ENCODE peak calls at places on chromosome 18, in seven cellular contexts. K is GM23248, V is kidney, R is Karpas-422, O is iPS DF 6.9, C is AG04450, Z is HFF-Myc. B is an unnamed sample.

GRCh38 chr18:2857491-2858063 is 10.8 kb downstream of the EMILIN2 start:
- DNase-seq in R (no peak), Z (no peak), K (peak; percentile 95), O (no peak), C (no peak), V (no peak), B (no peak)

GRCh38 chr18:66874812-66875474 is 271.1 kb upstream of the CDH19 start:
- DNase-seq in K (no peak), Z (no peak), O (no peak), C (no peak), V (no peak), R (no peak), B (no peak)

GRCh38 chr18:79547413-79548076 is 132.1 kb upstream of the CTDP1 start:
- DNase-seq in O (no peak), V (peak; percentile 69), Z (no peak), C (no peak), R (no peak), K (no peak), B (no peak)

GRCh38 chr18:48924621-48925601 is 25.9 kb downstream of the SMAD7 start:
- DNase-seq in R (no peak), Z (no peak), O (no peak), K (peak; percentile 50), V (peak; percentile 3), C (no peak), B (no peak)

GRCh38 chr18:8468911-8469310 is 140.3 kb upstream of the RAB12 start:
- DNase-seq in V (no peak), Z (peak; percentile 15), K (peak; percentile 46), R (no peak), C (no peak), O (no peak), B (no peak)

GRCh38 chr18:74898965-74899364 is 301.3 kb downstream of the ZNF407 start:
- DNase-seq in O (no peak), Z (no peak), C (no peak), V (no peak), R (no peak), K (peak; percentile 46), B (no peak)

GRCh38 chr18:79916546-79917350 is 34.7 kb downstream of the SLC66A2 start:
- DNase-seq in V (peak; percentile 46), K (no peak), O (no peak), R (no peak), Z (no peak), C (no peak), B (no peak)

GRCh38 chr18:48158721-48159120 is 228.3 kb upstream of the SMAD2 start:
- DNase-seq in O (no peak), K (no peak), R (no peak), C (no peak), Z (no peak), V (no peak), B (no peak)

GRCh38 chr18:79095216-79095615 is 26.0 kb downstream of the ATP9B start:
- DNase-seq in R (no peak), C (no peak), Z (no peak), V (no peak), O (no peak), K (no peak), B (no peak)

GRCh38 chr18:27621236-27621890 is 436.3 kb upstream of the CHST9 start:
- DNase-seq in O (no peak), R (no peak), K (no peak), V (no peak), Z (no peak), C (no peak), B (no peak)

GRCh38 chr18:2146754-2147153 is 424.6 kb downstream of the METTL4 start:
- DNase-seq in O (no peak), K (no peak), Z (no peak), R (no peak), C (no peak), V (no peak), B (no peak)

GRCh38 chr18:34709631-34710429 is at the start of gene DTNA:
- DNase-seq in V (no peak), K (peak; percentile 97), C (peak; percentile 83), R (peak; percentile 43), Z (peak; percentile 94), O (no peak), B (peak; percentile 13)

GRCh38 chr18:32238635-32239268 is 48.9 kb downstream of the MEP1B start:
- DNase-seq in C (no peak), V (no peak), K (no peak), O (no peak), Z (no peak), R (no peak), B (no peak)

GRCh38 chr18:74901347-74902169 is 303.9 kb downstream of the ZNF407 start:
- DNase-seq in R (no peak), K (no peak), Z (no peak), C (no peak), O (no peak), V (no peak), B (no peak)

GRCh38 chr18:2459886-2460285 is 111.4 kb downstream of the METTL4 start:
- DNase-seq in V (no peak), O (no peak), C (no peak), R (no peak), K (peak; percentile 26), Z (no peak), B (no peak)

GRCh38 chr18:37922162-37922561 is 356.6 kb upstream of the CELF4 start:
- DNase-seq in O (no peak), K (no peak), C (no peak), R (no peak), V (no peak), Z (no peak), B (no peak)

GRCh38 chr18:35577045-35577848 is 4.3 kb upstream of the GALNT1 start:
- DNase-seq in C (no peak), O (no peak), V (peak; percentile 80), R (no peak), K (no peak), Z (no peak), B (peak; percentile 87)

DNA sequence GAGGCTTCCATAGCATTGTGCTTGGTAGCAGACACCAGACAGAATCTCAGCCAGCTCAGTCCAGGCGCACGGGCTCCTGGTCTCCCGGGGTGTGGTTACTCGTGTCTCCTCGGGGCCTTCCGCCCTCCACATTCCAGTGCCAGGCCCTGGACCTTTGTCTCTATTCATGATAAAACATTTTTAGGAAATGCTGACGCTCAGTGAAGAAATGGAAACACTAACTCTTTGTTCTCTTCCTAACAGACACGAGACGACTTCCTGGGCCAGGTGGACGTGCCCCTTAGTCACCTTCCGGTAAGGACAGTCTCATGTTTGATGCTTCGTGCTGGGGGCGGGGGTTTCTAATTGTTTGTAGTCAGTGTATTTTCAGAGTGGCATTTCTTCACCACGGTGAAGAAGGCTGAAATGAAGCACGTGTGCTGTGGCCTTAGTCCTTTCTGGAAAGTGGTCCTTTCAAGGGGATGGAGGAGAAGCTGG is 271.8 kb downstream of the NEDD4L start:
- DNase-seq in Z (no peak), C (no peak), V (no peak), R (no peak), O (no peak), K (no peak), B (no peak)
- H3K4me3 ChIP-seq in Z (no peak overlapping the region), C (no peak overlapping the region), V (no peak overlapping the region), R (no peak overlapping the region), O (no peak overlapping the region), K (no peak overlapping the region), B (no peak overlapping the region)

GRCh38 chr18:77250501-77250925 is 865 bp downstream of the GALR1 start:
- DNase-seq in O (no peak), V (peak; percentile 69), K (no peak), R (no peak), C (no peak), Z (no peak), B (no peak)

GRCh38 chr18:77250926-77251729 is 1.5 kb downstream of the GALR1 start:
- DNase-seq in V (peak; percentile 65), O (no peak), K (peak; percentile 8), R (no peak), Z (no peak), C (no peak), B (no peak)

GRCh38 chr18:77248873-77249582 is 620 bp upstream of the GALR1 start:
- DNase-seq in V (no peak), C (no peak), Z (no peak), R (no peak), K (no peak), O (no peak), B (no peak)

GRCh38 chr18:77251730-77252050 is 2.0 kb downstream of the GALR1 start:
- DNase-seq in K (no peak), V (no peak), Z (no peak), R (no peak), O (no peak), C (no peak), B (no peak)

GRCh38 chr18:77249583-77250500 is at the start of gene GALR1:
- DNase-seq in Z (no peak), R (no peak), O (no peak), K (peak; percentile 5), V (no peak), C (no peak), B (no peak)
- H3K4me3 ChIP-seq in Z (peak within 1 kb of the TSS; percentile 17), R (no peak within 1 kb of the TSS), O (peak within 1 kb of the TSS; percentile 50), K (peak within 1 kb of the TSS; percentile 45), V (peak within 1 kb of the TSS; percentile 46), C (peak within 1 kb of the TSS; percentile 32), B (no peak within 1 kb of the TSS)

DNA sequence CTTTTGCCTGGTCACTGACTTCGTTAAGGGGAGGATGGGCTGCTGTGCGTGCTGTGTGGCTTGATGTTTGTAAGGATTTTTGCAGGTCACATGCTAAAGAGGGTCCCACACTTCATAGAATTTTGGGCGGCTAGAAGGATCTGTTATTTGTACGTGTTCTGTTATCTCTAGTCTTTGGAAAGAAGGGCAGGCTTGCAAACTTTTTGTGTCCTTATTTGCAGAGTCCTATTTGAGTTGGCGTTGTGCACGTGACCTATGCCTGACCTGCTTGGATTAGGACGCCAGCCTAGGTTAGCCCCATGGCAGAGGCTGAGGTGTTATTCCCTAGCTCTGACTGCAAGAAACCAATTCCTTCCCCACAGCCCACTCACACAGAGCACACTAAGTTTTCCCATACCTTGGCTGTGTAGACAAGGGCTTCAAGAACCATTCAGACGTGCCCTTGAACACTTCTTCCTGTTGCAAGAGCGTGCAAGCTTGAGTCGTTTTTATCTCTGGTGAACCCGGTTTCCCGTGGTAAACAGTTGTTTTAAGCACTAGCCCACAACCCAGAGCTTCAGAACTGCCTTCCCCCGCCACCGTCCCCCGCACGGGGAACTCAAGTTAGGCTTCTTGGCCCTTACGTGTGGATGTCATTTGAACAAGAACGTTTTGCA is 94.6 kb downstream of the LDLRAD4 start:
- DNase-seq in C (no peak), V (no peak), K (no peak), O (no peak), Z (no peak), R (no peak), B (no peak)
- H3K4me3 ChIP-seq in C (no peak overlapping the region), V (no peak overlapping the region), K (no peak overlapping the region), O (no peak overlapping the region), Z (no peak overlapping the region), R (no peak overlapping the region), B (no peak overlapping the region)

DNA sequence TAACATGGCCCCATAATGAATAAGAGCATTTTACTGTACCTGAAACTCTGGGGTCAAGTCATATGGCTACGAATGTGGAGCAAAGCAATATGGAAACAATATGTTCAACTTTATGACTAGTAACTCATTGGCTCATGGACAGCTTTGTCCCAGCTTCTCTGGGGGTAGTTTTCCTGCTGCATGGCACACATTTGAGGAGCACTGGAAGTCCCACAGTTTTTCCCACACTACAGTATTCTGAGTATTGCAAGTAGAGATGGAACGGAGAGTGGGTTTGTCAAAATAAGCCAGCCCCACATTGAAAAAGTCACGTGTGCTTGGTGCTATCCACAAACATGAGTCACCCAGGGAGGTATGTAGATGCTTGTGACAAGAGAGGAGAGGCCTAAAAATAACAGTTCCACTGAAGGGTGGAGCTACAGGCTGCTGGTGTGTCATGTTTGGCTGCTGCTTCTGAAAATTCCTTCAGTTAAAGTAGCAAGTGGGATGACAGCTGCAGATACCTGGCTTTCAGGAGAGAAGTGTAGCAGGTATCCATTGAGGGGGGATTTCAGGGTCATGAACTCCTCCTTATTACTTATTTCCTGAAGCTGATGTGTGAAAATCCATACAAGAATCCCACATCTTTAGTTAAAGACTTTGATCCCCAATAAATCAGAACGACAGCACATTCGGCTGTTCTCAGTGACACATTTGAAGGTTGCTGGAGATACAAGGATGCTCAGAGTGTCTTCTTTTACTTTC is 48.3 kb upstream of the CTAGE1 start:
- DNase-seq in C (peak; percentile 86), R (no peak), O (no peak), V (no peak), K (peak; percentile 99), Z (peak; percentile 78), B (no peak)
- H3K4me3 ChIP-seq in C (no peak overlapping the region), R (no peak overlapping the region), O (no peak overlapping the region), V (no peak overlapping the region), K (peak overlapping the region; percentile 52), Z (no peak overlapping the region), B (no peak overlapping the region)